ENCODE peak calls at places on chromosomes 6 and 20, in ten cellular contexts. One of them, this sample, is unnamed.

GRCh38 chr6:41451515-41452163 is 94.5 kb upstream of the FOXP4 start:
- DNase-seq in epithelial cell of proximal tubule: no peak
- DNase-seq in left ventricle myocardium inferior: no peak
- DNase-seq in neural crest cell: no peak
- DNase-seq in omental fat pad: no peak
- DNase-seq in CD8-positive, alpha-beta T cell: no peak
- DNase-seq in glutamatergic neuron: no peak
- DNase-seq in pancreas: no peak
- DNase-seq in tibial nerve: no peak
- DNase-seq in astrocyte: no peak
- DNase-seq in this sample: no peak

GRCh38 chr20:44204156-44204831 is 6.3 kb downstream of the OSER1 start:
- DNase-seq in epithelial cell of proximal tubule: peak; percentile 88
- DNase-seq in left ventricle myocardium inferior: no peak
- DNase-seq in neural crest cell: no peak
- DNase-seq in omental fat pad: no peak
- DNase-seq in CD8-positive, alpha-beta T cell: no peak
- DNase-seq in glutamatergic neuron: no peak
- DNase-seq in pancreas: no peak
- DNase-seq in tibial nerve: no peak
- DNase-seq in astrocyte: peak; percentile 96
- DNase-seq in this sample: no peak

GRCh38 chr6:3310710-3311109 is 52.0 kb downstream of the PSMG4 start:
- DNase-seq in epithelial cell of proximal tubule: no peak
- DNase-seq in left ventricle myocardium inferior: no peak
- DNase-seq in neural crest cell: no peak
- DNase-seq in omental fat pad: no peak
- DNase-seq in CD8-positive, alpha-beta T cell: no peak
- DNase-seq in glutamatergic neuron: no peak
- DNase-seq in pancreas: no peak
- DNase-seq in tibial nerve: no peak
- DNase-seq in astrocyte: no peak
- DNase-seq in this sample: no peak

GRCh38 chr6:105893741-105894140 is 192.4 kb upstream of the PRDM1 start:
- DNase-seq in epithelial cell of proximal tubule: no peak
- DNase-seq in left ventricle myocardium inferior: no peak
- DNase-seq in neural crest cell: no peak
- DNase-seq in omental fat pad: no peak
- DNase-seq in CD8-positive, alpha-beta T cell: no peak
- DNase-seq in glutamatergic neuron: no peak
- DNase-seq in pancreas: peak; percentile 53
- DNase-seq in tibial nerve: no peak
- DNase-seq in astrocyte: no peak
- DNase-seq in this sample: no peak

GRCh38 chr20:61937963-61938838 is 127.5 kb downstream of the TAF4 start:
- DNase-seq in epithelial cell of proximal tubule: no peak
- DNase-seq in left ventricle myocardium inferior: peak; percentile 4
- DNase-seq in neural crest cell: no peak
- DNase-seq in omental fat pad: no peak
- DNase-seq in CD8-positive, alpha-beta T cell: no peak
- DNase-seq in glutamatergic neuron: peak; percentile 17
- DNase-seq in pancreas: no peak
- DNase-seq in tibial nerve: peak; percentile 8
- DNase-seq in astrocyte: no peak
- DNase-seq in this sample: no peak

GRCh38 chr20:38859070-38859690 is 53.7 kb downstream of the PPP1R16B start:
- DNase-seq in epithelial cell of proximal tubule: no peak
- DNase-seq in left ventricle myocardium inferior: no peak
- DNase-seq in neural crest cell: no peak
- DNase-seq in omental fat pad: no peak
- DNase-seq in CD8-positive, alpha-beta T cell: no peak
- DNase-seq in glutamatergic neuron: no peak
- DNase-seq in pancreas: no peak
- DNase-seq in tibial nerve: no peak
- DNase-seq in astrocyte: no peak
- DNase-seq in this sample: no peak

GRCh38 chr20:3227511-3227910 is 11.5 kb downstream of the SLC4A11 start:
- DNase-seq in epithelial cell of proximal tubule: no peak
- DNase-seq in left ventricle myocardium inferior: no peak
- DNase-seq in neural crest cell: no peak
- DNase-seq in omental fat pad: no peak
- DNase-seq in CD8-positive, alpha-beta T cell: no peak
- DNase-seq in glutamatergic neuron: no peak
- DNase-seq in pancreas: no peak
- DNase-seq in tibial nerve: no peak
- DNase-seq in astrocyte: no peak
- DNase-seq in this sample: no peak

GRCh38 chr6:105593056-105593455 is 190.2 kb upstream of the PREP start:
- DNase-seq in epithelial cell of proximal tubule: no peak
- DNase-seq in left ventricle myocardium inferior: no peak
- DNase-seq in neural crest cell: no peak
- DNase-seq in omental fat pad: no peak
- DNase-seq in CD8-positive, alpha-beta T cell: no peak
- DNase-seq in glutamatergic neuron: no peak
- DNase-seq in pancreas: no peak
- DNase-seq in tibial nerve: no peak
- DNase-seq in astrocyte: peak; percentile 62
- DNase-seq in this sample: no peak

GRCh38 chr6:55621244-55621643 is 42.3 kb upstream of the HMGCLL1 start:
- DNase-seq in epithelial cell of proximal tubule: no peak
- DNase-seq in left ventricle myocardium inferior: no peak
- DNase-seq in neural crest cell: no peak
- DNase-seq in omental fat pad: no peak
- DNase-seq in CD8-positive, alpha-beta T cell: no peak
- DNase-seq in glutamatergic neuron: no peak
- DNase-seq in pancreas: no peak
- DNase-seq in tibial nerve: no peak
- DNase-seq in astrocyte: no peak
- DNase-seq in this sample: no peak

GRCh38 chr6:14671261-14671681 is 553.7 kb downstream of the CD83 start:
- DNase-seq in epithelial cell of proximal tubule: peak; percentile 10
- DNase-seq in left ventricle myocardium inferior: peak; percentile 55
- DNase-seq in neural crest cell: no peak
- DNase-seq in omental fat pad: no peak
- DNase-seq in CD8-positive, alpha-beta T cell: no peak
- DNase-seq in glutamatergic neuron: no peak
- DNase-seq in pancreas: no peak
- DNase-seq in tibial nerve: no peak
- DNase-seq in astrocyte: peak; percentile 96
- DNase-seq in this sample: no peak

GRCh38 chr6:159043236-159043635 is 1.6 kb downstream of the TAGAP start:
- DNase-seq in epithelial cell of proximal tubule: no peak
- DNase-seq in left ventricle myocardium inferior: no peak
- DNase-seq in neural crest cell: no peak
- DNase-seq in omental fat pad: no peak
- DNase-seq in CD8-positive, alpha-beta T cell: no peak
- DNase-seq in glutamatergic neuron: no peak
- DNase-seq in pancreas: no peak
- DNase-seq in tibial nerve: no peak
- DNase-seq in astrocyte: no peak
- DNase-seq in this sample: no peak

GRCh38 chr6:134686071-134686470 is 263.8 kb downstream of the ALDH8A1 start:
- DNase-seq in epithelial cell of proximal tubule: peak; percentile 95
- DNase-seq in left ventricle myocardium inferior: no peak
- DNase-seq in neural crest cell: no peak
- DNase-seq in omental fat pad: no peak
- DNase-seq in CD8-positive, alpha-beta T cell: no peak
- DNase-seq in glutamatergic neuron: no peak
- DNase-seq in pancreas: no peak
- DNase-seq in tibial nerve: no peak
- DNase-seq in astrocyte: peak; percentile 84
- DNase-seq in this sample: no peak

GRCh38 chr20:1509237-1509636 is 18.0 kb upstream of the SIRPB2 start:
- DNase-seq in epithelial cell of proximal tubule: no peak
- DNase-seq in left ventricle myocardium inferior: no peak
- DNase-seq in neural crest cell: no peak
- DNase-seq in omental fat pad: no peak
- DNase-seq in CD8-positive, alpha-beta T cell: no peak
- DNase-seq in glutamatergic neuron: no peak
- DNase-seq in pancreas: no peak
- DNase-seq in tibial nerve: no peak
- DNase-seq in astrocyte: peak; percentile 8
- DNase-seq in this sample: no peak

GRCh38 chr20:37932919-37933318 is 30.0 kb downstream of the VSTM2L start:
- DNase-seq in epithelial cell of proximal tubule: no peak
- DNase-seq in left ventricle myocardium inferior: no peak
- DNase-seq in neural crest cell: no peak
- DNase-seq in omental fat pad: no peak
- DNase-seq in CD8-positive, alpha-beta T cell: no peak
- DNase-seq in glutamatergic neuron: no peak
- DNase-seq in pancreas: no peak
- DNase-seq in tibial nerve: no peak
- DNase-seq in astrocyte: no peak
- DNase-seq in this sample: no peak

DNA sequence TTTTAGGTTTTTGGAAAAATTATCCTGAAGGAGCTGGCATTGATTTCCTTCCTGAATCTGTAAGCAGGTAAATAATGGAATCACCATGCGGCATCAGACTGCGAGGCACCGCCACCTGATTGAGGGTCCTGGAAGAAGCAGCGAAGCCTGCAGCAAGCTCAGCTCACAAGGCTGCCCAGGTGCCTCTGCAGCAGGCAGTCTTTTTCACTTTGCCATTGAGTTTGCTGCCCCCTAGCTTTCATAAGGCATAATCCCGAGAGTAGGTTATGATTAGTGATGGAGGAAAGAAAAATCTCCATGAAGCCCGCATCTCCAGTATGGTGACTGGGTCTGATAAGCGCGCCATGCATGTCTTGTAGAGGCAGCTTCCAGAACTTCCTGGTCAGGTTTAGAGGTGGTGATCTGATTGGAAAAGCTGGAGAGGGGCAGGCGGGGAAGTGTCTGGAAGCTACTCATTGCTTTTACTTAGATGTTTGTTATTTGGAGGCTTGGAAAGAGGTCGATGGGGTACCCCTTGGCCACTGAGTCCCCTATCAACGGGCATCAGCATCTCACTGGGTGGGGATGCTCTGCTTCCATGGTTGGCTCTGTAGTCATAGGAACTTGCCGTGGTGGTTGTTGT is 26.7 kb downstream of the IYD start:
- DNase-seq in epithelial cell of proximal tubule: no peak
- DNase-seq in left ventricle myocardium inferior: no peak
- DNase-seq in neural crest cell: peak; percentile 27
- DNase-seq in omental fat pad: no peak
- DNase-seq in CD8-positive, alpha-beta T cell: no peak
- DNase-seq in glutamatergic neuron: peak; percentile 65
- DNase-seq in pancreas: peak; percentile 35
- DNase-seq in tibial nerve: no peak
- DNase-seq in astrocyte: peak; percentile 34
- DNase-seq in this sample: peak; percentile 58
- TF ChIP-seq CTCF in epithelial cell of proximal tubule: peak; percentile 78
- TF ChIP-seq CTCF in left ventricle myocardium inferior: peak; percentile 82
- TF ChIP-seq CTCF in neural crest cell: peak; percentile 82
- TF ChIP-seq CTCF in omental fat pad: no peak
- TF ChIP-seq CTCF in CD8-positive, alpha-beta T cell: peak; percentile 51
- TF ChIP-seq CTCF in glutamatergic neuron: peak; percentile 84
- TF ChIP-seq CTCF in pancreas: peak; percentile 61
- TF ChIP-seq CTCF in tibial nerve: peak; percentile 74
- TF ChIP-seq CTCF in astrocyte: peak; percentile 86
- TF ChIP-seq CTCF in this sample: peak; percentile 77

GRCh38 chr6:45707188-45707587 is 308.5 kb downstream of the CLIC5 start:
- DNase-seq in epithelial cell of proximal tubule: no peak
- DNase-seq in left ventricle myocardium inferior: no peak
- DNase-seq in neural crest cell: no peak
- DNase-seq in omental fat pad: no peak
- DNase-seq in CD8-positive, alpha-beta T cell: no peak
- DNase-seq in glutamatergic neuron: no peak
- DNase-seq in pancreas: no peak
- DNase-seq in tibial nerve: no peak
- DNase-seq in astrocyte: no peak
- DNase-seq in this sample: no peak

GRCh38 chr6:45706319-45706718 is 309.3 kb downstream of the CLIC5 start:
- DNase-seq in epithelial cell of proximal tubule: no peak
- DNase-seq in left ventricle myocardium inferior: no peak
- DNase-seq in neural crest cell: no peak
- DNase-seq in omental fat pad: no peak
- DNase-seq in CD8-positive, alpha-beta T cell: no peak
- DNase-seq in glutamatergic neuron: no peak
- DNase-seq in pancreas: no peak
- DNase-seq in tibial nerve: no peak
- DNase-seq in astrocyte: no peak
- DNase-seq in this sample: no peak

GRCh38 chr6:45704056-45704790 is 311.4 kb downstream of the CLIC5 start:
- DNase-seq in epithelial cell of proximal tubule: no peak
- DNase-seq in left ventricle myocardium inferior: no peak
- DNase-seq in neural crest cell: no peak
- DNase-seq in omental fat pad: no peak
- DNase-seq in CD8-positive, alpha-beta T cell: no peak
- DNase-seq in glutamatergic neuron: no peak
- DNase-seq in pancreas: no peak
- DNase-seq in tibial nerve: no peak
- DNase-seq in astrocyte: no peak
- DNase-seq in this sample: no peak

GRCh38 chr6:45699663-45700062 is 316.0 kb downstream of the CLIC5 start:
- DNase-seq in epithelial cell of proximal tubule: no peak
- DNase-seq in left ventricle myocardium inferior: no peak
- DNase-seq in neural crest cell: no peak
- DNase-seq in omental fat pad: no peak
- DNase-seq in CD8-positive, alpha-beta T cell: no peak
- DNase-seq in glutamatergic neuron: no peak
- DNase-seq in pancreas: no peak
- DNase-seq in tibial nerve: no peak
- DNase-seq in astrocyte: no peak
- DNase-seq in this sample: no peak

GRCh38 chr6:45703041-45703739 is 312.5 kb downstream of the CLIC5 start:
- DNase-seq in epithelial cell of proximal tubule: peak; percentile 55
- DNase-seq in left ventricle myocardium inferior: no peak
- DNase-seq in neural crest cell: no peak
- DNase-seq in omental fat pad: no peak
- DNase-seq in CD8-positive, alpha-beta T cell: no peak
- DNase-seq in glutamatergic neuron: no peak
- DNase-seq in pancreas: no peak
- DNase-seq in tibial nerve: no peak
- DNase-seq in astrocyte: peak; percentile 72
- DNase-seq in this sample: no peak
- TF ChIP-seq CTCF in epithelial cell of proximal tubule: no peak
- TF ChIP-seq CTCF in left ventricle myocardium inferior: no peak
- TF ChIP-seq CTCF in neural crest cell: no peak
- TF ChIP-seq CTCF in omental fat pad: no peak
- TF ChIP-seq CTCF in CD8-positive, alpha-beta T cell: no peak
- TF ChIP-seq CTCF in glutamatergic neuron: no peak
- TF ChIP-seq CTCF in pancreas: no peak
- TF ChIP-seq CTCF in tibial nerve: no peak
- TF ChIP-seq CTCF in astrocyte: no peak
- TF ChIP-seq CTCF in this sample: no peak

GRCh38 chr6:19452495-19452894 is 384.7 kb upstream of the ID4 start:
- DNase-seq in epithelial cell of proximal tubule: no peak
- DNase-seq in left ventricle myocardium inferior: no peak
- DNase-seq in neural crest cell: no peak
- DNase-seq in omental fat pad: no peak
- DNase-seq in CD8-positive, alpha-beta T cell: no peak
- DNase-seq in glutamatergic neuron: no peak
- DNase-seq in pancreas: no peak
- DNase-seq in tibial nerve: no peak
- DNase-seq in astrocyte: no peak
- DNase-seq in this sample: no peak
- TF ChIP-seq CTCF in epithelial cell of proximal tubule: peak; percentile 45
- TF ChIP-seq CTCF in left ventricle myocardium inferior: no peak
- TF ChIP-seq CTCF in neural crest cell: no peak
- TF ChIP-seq CTCF in omental fat pad: no peak
- TF ChIP-seq CTCF in CD8-positive, alpha-beta T cell: no peak
- TF ChIP-seq CTCF in glutamatergic neuron: no peak
- TF ChIP-seq CTCF in pancreas: no peak
- TF ChIP-seq CTCF in tibial nerve: no peak
- TF ChIP-seq CTCF in astrocyte: no peak
- TF ChIP-seq CTCF in this sample: no peak

GRCh38 chr20:52256465-52256864 is 64.9 kb upstream of the ZFP64 start:
- DNase-seq in epithelial cell of proximal tubule: no peak
- DNase-seq in left ventricle myocardium inferior: no peak
- DNase-seq in neural crest cell: no peak
- DNase-seq in omental fat pad: no peak
- DNase-seq in CD8-positive, alpha-beta T cell: no peak
- DNase-seq in glutamatergic neuron: no peak
- DNase-seq in pancreas: no peak
- DNase-seq in tibial nerve: no peak
- DNase-seq in astrocyte: no peak
- DNase-seq in this sample: no peak
- TF ChIP-seq CTCF in epithelial cell of proximal tubule: no peak
- TF ChIP-seq CTCF in left ventricle myocardium inferior: no peak
- TF ChIP-seq CTCF in neural crest cell: no peak
- TF ChIP-seq CTCF in omental fat pad: no peak
- TF ChIP-seq CTCF in CD8-positive, alpha-beta T cell: no peak
- TF ChIP-seq CTCF in glutamatergic neuron: no peak
- TF ChIP-seq CTCF in pancreas: no peak
- TF ChIP-seq CTCF in tibial nerve: no peak
- TF ChIP-seq CTCF in astrocyte: no peak
- TF ChIP-seq CTCF in this sample: no peak